ENCODE peak calls at places on chromosome 11, in five cellular contexts. Y is left ventricle myocardium inferior, L is tibial artery, N is H9, D is psoas muscle. S is an unnamed sample. For H3K4me1, the result is how much of the 10 kb centered on the place peaks cover.

GRCh38 chr11:70498976-70499801 is 100.9 kb downstream of the CTTN start:
- DNase-seq in Y (peak), L (no peak), N (no peak), D (peak), S (no peak)

GRCh38 chr11:126992065-126992803 is 8.3 kb downstream of the KIRREL3 start:
- DNase-seq in Y (no peak), L (no peak), N (no peak), D (no peak), S (no peak)

GRCh38 chr11:131913267-131913666 is 542.9 kb downstream of the NTM start:
- DNase-seq in Y (no peak), L (no peak), N (no peak), D (no peak), S (no peak)

GRCh38 chr11:62542750-62543567 is 3.6 kb downstream of the AHNAK start:
- DNase-seq in Y (peak), L (peak), N (peak), D (peak), S (peak)

GRCh38 chr11:10973416-10973815 is 115.6 kb upstream of the ZBED5 start:
- DNase-seq in Y (no peak), L (no peak), N (no peak), D (no peak), S (no peak)

GRCh38 chr11:2963112-2963754 is 28.9 kb downstream of the NAP1L4 start:
- DNase-seq in Y (no peak), L (no peak), N (no peak), D (no peak), S (no peak)

GRCh38 chr11:32173435-32173834 is 82.6 kb downstream of the RCN1 start:
- DNase-seq in Y (peak), L (peak), N (peak), D (peak), S (no peak)

GRCh38 chr11:92767416-92767815 is 202.0 kb upstream of the MTNR1B start:
- DNase-seq in Y (no peak), L (no peak), N (no peak), D (no peak), S (no peak)

GRCh38 chr11:78647986-78648875 is 73.6 kb upstream of the NARS2 start:
- DNase-seq in Y (no peak), L (no peak), N (no peak), D (no peak), S (no peak)

GRCh38 chr11:76694664-76695063 is 24.1 kb upstream of the LRRC32 start:
- DNase-seq in Y (no peak), L (no peak), N (no peak), D (no peak), S (no peak)

GRCh38 chr11:459511-460220 is 9.6 kb downstream of the PTDSS2 start:
- DNase-seq in Y (peak), L (no peak), N (no peak), D (peak), S (no peak)

GRCh38 chr11:35787626-35788025 is 125.1 kb downstream of the TRIM44 start:
- DNase-seq in Y (no peak), L (no peak), N (no peak), D (no peak), S (no peak)

GRCh38 chr11:45079943-45080719 is 66.3 kb upstream of the PRDM11 start:
- DNase-seq in Y (no peak), L (no peak), N (no peak), D (no peak), S (peak)

GRCh38 chr11:91981995-91982394 is 242.6 kb upstream of the FAT3 start:
- DNase-seq in Y (no peak), L (peak), N (no peak), D (peak), S (no peak)

GRCh38 chr11:60349990-60350389 is 22.9 kb downstream of the MS4A6E start:
- DNase-seq in Y (no peak), L (no peak), N (no peak), D (no peak), S (no peak)

GRCh38 chr11:86294026-86294425 is 8.0 kb upstream of the HIKESHI start:
- DNase-seq in Y (no peak), L (no peak), N (no peak), D (no peak), S (no peak)

GRCh38 chr11:86287468-86287796 is 14.6 kb upstream of the HIKESHI start:
- DNase-seq in Y (no peak), L (no peak), N (no peak), D (no peak), S (no peak)

GRCh38 chr11:86288776-86289507 is 13.1 kb upstream of the HIKESHI start:
- DNase-seq in Y (no peak), L (no peak), N (no peak), D (no peak), S (no peak)

GRCh38 chr11:86291466-86292262 is 10.4 kb upstream of the HIKESHI start:
- DNase-seq in Y (no peak), L (no peak), N (peak), D (no peak), S (peak)

GRCh38 chr11:86292912-86293606 is 9.0 kb upstream of the HIKESHI start:
- DNase-seq in Y (no peak), L (no peak), N (no peak), D (no peak), S (no peak)
- H3K27ac ChIP-seq in Y (no peak), L (no peak), N (no peak), D (no peak), S (no peak)

GRCh38 chr11:117820516-117820915 is 4.0 kb downstream of the FXYD2 start:
- DNase-seq in Y (no peak), L (no peak), N (no peak), D (peak), S (no peak)

GRCh38 chr11:117822522-117823033 is 2.0 kb downstream of the FXYD2 start:
- DNase-seq in Y (no peak), L (peak), N (no peak), D (peak), S (no peak)

GRCh38 chr11:117821431-117821830 is 3.1 kb downstream of the FXYD2 start:
- DNase-seq in Y (no peak), L (no peak), N (no peak), D (peak), S (no peak)

GRCh38 chr11:117823294-117823940 is 1.1 kb downstream of the FXYD2 start:
- DNase-seq in Y (no peak), L (peak), N (no peak), D (peak), S (peak)

GRCh38 chr11:117822031-117822521 is 2.5 kb downstream of the FXYD2 start:
- DNase-seq in Y (no peak), L (no peak), N (peak), D (peak), S (peak)
- H3K4me1 ChIP-seq in Y (half or more), L (under half), N (under half), D (under half), S (under half)

DNA sequence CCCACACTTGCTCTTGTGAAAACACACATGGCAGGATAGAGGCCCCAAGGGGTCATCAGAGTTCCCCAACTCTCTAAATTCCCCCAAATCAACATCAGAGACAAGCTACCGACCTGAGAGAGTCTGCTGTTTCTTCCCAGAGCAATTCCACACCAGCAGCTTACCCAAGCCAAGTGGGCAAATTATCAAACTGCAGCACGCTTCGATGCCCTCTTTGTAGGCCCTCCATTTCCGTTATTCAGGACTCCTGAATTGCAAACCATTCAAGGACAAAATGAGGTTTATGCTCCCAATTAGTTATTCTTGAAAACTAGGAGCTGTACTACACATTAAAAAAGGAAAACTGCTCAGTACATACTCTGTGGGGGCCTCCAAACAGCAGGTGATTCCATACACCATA is 235.0 kb downstream of the CADM1 start:
- DNase-seq in Y (no peak), L (no peak), N (no peak), D (no peak), S (no peak)
- H3K27ac ChIP-seq in Y (no peak), L (no peak), N (no peak), D (no peak), S (no peak)

DNA sequence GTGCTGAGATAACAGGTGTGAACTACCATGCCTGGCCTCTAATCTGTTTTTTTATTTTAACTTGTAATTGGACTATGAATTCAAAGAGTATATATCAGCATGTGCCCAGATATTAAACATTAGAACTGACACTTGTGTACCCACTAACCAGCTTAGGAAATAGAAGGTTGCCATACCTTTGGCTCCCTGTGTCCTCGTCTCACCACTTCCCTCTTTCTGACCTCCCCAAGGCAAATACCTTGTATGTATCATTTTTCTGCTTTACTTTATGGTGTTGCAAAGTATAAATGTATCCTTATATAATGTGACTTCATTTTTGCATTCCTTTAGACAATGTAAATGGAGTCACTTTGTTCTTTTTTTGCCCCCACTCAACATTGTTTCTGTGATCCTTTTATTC is 9.1 kb downstream of the PPP6R3 start:
- DNase-seq in Y (no peak), L (no peak), N (no peak), D (no peak), S (no peak)
- H3K4me1 ChIP-seq in Y (half or more), L (half or more), N (under half), D (half or more), S (half or more)

DNA sequence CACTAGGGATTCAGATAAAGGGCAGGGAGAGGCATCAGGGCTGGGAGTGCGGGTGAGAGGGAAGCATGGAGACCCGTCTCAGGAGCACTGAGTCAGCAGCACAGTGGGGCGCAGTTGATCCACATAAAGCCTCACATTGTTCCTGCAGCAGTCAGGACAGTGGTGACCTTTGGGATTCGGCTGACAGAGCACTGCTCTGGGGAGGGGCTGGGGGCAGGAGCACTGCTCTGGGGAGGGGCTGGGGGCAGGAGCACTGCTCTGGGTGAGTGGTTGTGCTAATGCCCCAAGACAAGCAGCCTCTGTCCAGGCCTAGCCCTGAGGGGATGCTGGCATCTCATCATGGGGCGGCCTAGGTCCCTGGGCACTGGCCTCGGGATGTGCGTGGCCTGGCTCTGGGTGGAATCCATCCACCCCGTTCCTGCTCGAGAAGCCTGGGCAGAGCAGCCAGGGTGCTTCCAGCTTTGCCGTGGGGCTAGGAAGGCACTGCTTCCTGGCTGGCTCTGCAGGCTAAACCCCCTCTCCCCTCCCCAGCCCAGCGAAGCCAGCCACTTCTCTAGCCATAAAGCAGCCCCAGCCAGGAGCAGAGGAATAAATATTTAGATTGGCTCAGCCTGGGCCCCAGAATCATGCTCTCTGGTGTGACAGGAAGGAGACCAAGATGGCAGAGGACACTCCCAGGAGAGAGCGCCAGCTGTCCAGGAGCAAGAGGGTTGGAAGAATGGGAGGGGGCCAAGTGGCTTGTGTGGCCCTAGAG is 7.3 kb downstream of the OAF start:
- DNase-seq in Y (no peak), L (no peak), N (no peak), D (no peak), S (no peak)
- H3K27ac ChIP-seq in Y (peak), L (peak), N (no peak), D (peak), S (no peak)